ENCODE peak calls at places on chromosomes 13 and 19, in five cellular contexts. W is stimulated activated CD4-positive, alpha-beta T cell treated with anti-CD3 and anti-CD28 coated beads, Interleukin-4, amount 100 ng/mL, for 48 hours; X is OCI-M1; B is endothelial cell of umbilical vein; A is activated T-helper 1 cell treated with anti-CD3 and anti-CD28 coated beads, Interleukin-12 subunit alpha, Interleukin-12 subunit beta, Interleukin-2, Interleukin-4 antibody, amounts not matched to agents 30 ng/mL and 10 ng/mL and 1 ng/mL, durations not matched to agents 14 hours and 24 hours and 36 hours. C is an unnamed sample.

GRCh38 chr13:68982961-68983619 is 1124.5 kb upstream of the ATXN8OS start:
- DNase-seq in W (no peak), X (no peak), B (no peak), A (no peak), C (no peak)

GRCh38 chr13:109402976-109403375 is 383.4 kb downstream of the IRS2 start:
- DNase-seq in W (no peak), X (no peak), B (no peak), A (no peak), C (no peak)

GRCh38 chr19:19482785-19483625 is 32.3 kb downstream of the TSSK6 start:
- DNase-seq in W (no peak), X (no peak), B (no peak), A (no peak), C (no peak)

GRCh38 chr13:98856983-98857382 is 104.5 kb upstream of the SLC15A1 start:
- DNase-seq in W (no peak), X (no peak), B (peak), A (no peak), C (peak)

GRCh38 chr13:105925496-105925895 is 610.0 kb downstream of the EFNB2 start:
- DNase-seq in W (no peak), X (peak), B (no peak), A (no peak), C (peak)

GRCh38 chr19:37227996-37228395 is 10.0 kb downstream of the ZNF383 start:
- DNase-seq in W (peak), X (peak), B (no peak), A (no peak), C (no peak)

GRCh38 chr13:25930655-25931054 is 121.2 kb downstream of the SHISA2 start:
- DNase-seq in W (no peak), X (no peak), B (no peak), A (no peak), C (no peak)

GRCh38 chr13:72062566-72062965 is 195.6 kb upstream of the DACH1 start:
- DNase-seq in W (no peak), X (no peak), B (peak), A (no peak), C (peak)

GRCh38 chr19:6378036-6378435 is 2.3 kb upstream of the PSPN start:
- DNase-seq in W (no peak), X (no peak), B (peak), A (no peak), C (no peak)

GRCh38 chr19:17160908-17161307 is 54.2 kb upstream of the USE1 start:
- DNase-seq in W (no peak), X (no peak), B (no peak), A (no peak), C (no peak)

GRCh38 chr19:35738887-35739229 is 3.4 kb downstream of the IGFLR1 start:
- DNase-seq in W (no peak), X (peak), B (no peak), A (no peak), C (no peak)

C was measured in LHCN-M2.